ENCODE peak calls at places on chromosomes 12 and 14, in four cellular contexts. One of them, this sample, is unnamed.

GRCh38 chr12:104952816-104953215 is 5.3 kb downstream of the SLC41A2 start:
- DNase-seq in progenitor cell of endocrine pancreas: no peak
- DNase-seq in heart left ventricle: no peak
- DNase-seq in NCI-H2171 treated with DMSO at 0.1 percent for 48 hours: no peak
- DNase-seq in this sample: no peak

GRCh38 chr14:72856530-72857264 is 37.2 kb downstream of the DPF3 start:
- DNase-seq in progenitor cell of endocrine pancreas: no peak
- DNase-seq in heart left ventricle: no peak
- DNase-seq in NCI-H2171 treated with DMSO at 0.1 percent for 48 hours: no peak
- DNase-seq in this sample: no peak

GRCh38 chr14:36981832-36982528 is 190.4 kb downstream of the SLC25A21 start:
- DNase-seq in progenitor cell of endocrine pancreas: no peak
- DNase-seq in heart left ventricle: no peak
- DNase-seq in NCI-H2171 treated with DMSO at 0.1 percent for 48 hours: no peak
- DNase-seq in this sample: peak; percentile 55

GRCh38 chr12:47991592-47991991 is 12.7 kb downstream of the COL2A1 start:
- DNase-seq in progenitor cell of endocrine pancreas: no peak
- DNase-seq in heart left ventricle: no peak
- DNase-seq in NCI-H2171 treated with DMSO at 0.1 percent for 48 hours: no peak
- DNase-seq in this sample: no peak

GRCh38 chr14:103846569-103847438 is 571 bp downstream of the PPP1R13B start:
- DNase-seq in progenitor cell of endocrine pancreas: peak; percentile 32
- DNase-seq in heart left ventricle: peak; percentile 80
- DNase-seq in NCI-H2171 treated with DMSO at 0.1 percent for 48 hours: peak; percentile 61
- DNase-seq in this sample: no peak

GRCh38 chr14:69749956-69750355 is 17.0 kb upstream of the SRSF5 start:
- DNase-seq in progenitor cell of endocrine pancreas: no peak
- DNase-seq in heart left ventricle: no peak
- DNase-seq in NCI-H2171 treated with DMSO at 0.1 percent for 48 hours: no peak
- DNase-seq in this sample: no peak

GRCh38 chr14:94042433-94043091 is 16.4 kb downstream of the OTUB2 start:
- DNase-seq in progenitor cell of endocrine pancreas: no peak
- DNase-seq in heart left ventricle: no peak
- DNase-seq in NCI-H2171 treated with DMSO at 0.1 percent for 48 hours: no peak
- DNase-seq in this sample: no peak

GRCh38 chr12:57835366-57836288 is 10.9 kb downstream of the CTDSP2 start:
- DNase-seq in progenitor cell of endocrine pancreas: no peak
- DNase-seq in heart left ventricle: no peak
- DNase-seq in NCI-H2171 treated with DMSO at 0.1 percent for 48 hours: no peak
- DNase-seq in this sample: peak; percentile 68

GRCh38 chr14:103699901-103700752 is 15.1 kb downstream of the XRCC3 start:
- DNase-seq in progenitor cell of endocrine pancreas: no peak
- DNase-seq in heart left ventricle: peak; percentile 61
- DNase-seq in NCI-H2171 treated with DMSO at 0.1 percent for 48 hours: no peak
- DNase-seq in this sample: no peak

GRCh38 chr12:54032627-54033100 is at the start of gene HOXC5:
- DNase-seq in progenitor cell of endocrine pancreas: peak; percentile 85
- DNase-seq in heart left ventricle: no peak
- DNase-seq in NCI-H2171 treated with DMSO at 0.1 percent for 48 hours: peak; percentile 92
- DNase-seq in this sample: peak; percentile 90

GRCh38 chr14:64419003-64419402 is 30.9 kb downstream of the MTHFD1 start:
- DNase-seq in progenitor cell of endocrine pancreas: no peak
- DNase-seq in heart left ventricle: no peak
- DNase-seq in NCI-H2171 treated with DMSO at 0.1 percent for 48 hours: no peak
- DNase-seq in this sample: no peak

GRCh38 chr12:124302807-124303578 is 8.1 kb downstream of the RFLNA start:
- DNase-seq in progenitor cell of endocrine pancreas: no peak
- DNase-seq in heart left ventricle: peak; percentile 54
- DNase-seq in NCI-H2171 treated with DMSO at 0.1 percent for 48 hours: no peak
- DNase-seq in this sample: no peak

GRCh38 chr12:63845726-63846125 is 1.2 kb downstream of the SRGAP1 start:
- DNase-seq in progenitor cell of endocrine pancreas: no peak
- DNase-seq in heart left ventricle: no peak
- DNase-seq in NCI-H2171 treated with DMSO at 0.1 percent for 48 hours: no peak
- DNase-seq in this sample: peak; percentile 59

GRCh38 chr14:68363401-68363800 is 429.5 kb downstream of the ZFP36L1 start:
- DNase-seq in progenitor cell of endocrine pancreas: no peak
- DNase-seq in heart left ventricle: no peak
- DNase-seq in NCI-H2171 treated with DMSO at 0.1 percent for 48 hours: no peak
- DNase-seq in this sample: no peak

GRCh38 chr14:106831322-106831720 is 1304.9 kb downstream of the TMEM121 start:
- DNase-seq in progenitor cell of endocrine pancreas: no peak
- DNase-seq in heart left ventricle: no peak
- DNase-seq in NCI-H2171 treated with DMSO at 0.1 percent for 48 hours: no peak
- DNase-seq in this sample: no peak

GRCh38 chr14:98466807-98467206 is 805.2 kb downstream of the BCL11B start:
- DNase-seq in progenitor cell of endocrine pancreas: no peak
- DNase-seq in heart left ventricle: no peak
- DNase-seq in NCI-H2171 treated with DMSO at 0.1 percent for 48 hours: no peak
- DNase-seq in this sample: peak; percentile 53

GRCh38 chr14:92755495-92755894 is 7.1 kb upstream of the LGMN start:
- DNase-seq in progenitor cell of endocrine pancreas: no peak
- DNase-seq in heart left ventricle: no peak
- DNase-seq in NCI-H2171 treated with DMSO at 0.1 percent for 48 hours: no peak
- DNase-seq in this sample: no peak

GRCh38 chr12:88570103-88570502 is 10.2 kb downstream of the KITLG start:
- DNase-seq in progenitor cell of endocrine pancreas: no peak
- DNase-seq in heart left ventricle: no peak
- DNase-seq in NCI-H2171 treated with DMSO at 0.1 percent for 48 hours: no peak
- DNase-seq in this sample: no peak

GRCh38 chr14:103104654-103105511 is 10.4 kb downstream of the EXOC3L4 start:
- DNase-seq in progenitor cell of endocrine pancreas: peak; percentile 80
- DNase-seq in heart left ventricle: peak; percentile 88
- DNase-seq in NCI-H2171 treated with DMSO at 0.1 percent for 48 hours: peak; percentile 81
- DNase-seq in this sample: peak; percentile 58

GRCh38 chr14:71647086-71647784 is 285.0 kb upstream of the RGS6 start:
- DNase-seq in progenitor cell of endocrine pancreas: no peak
- DNase-seq in heart left ventricle: no peak
- DNase-seq in NCI-H2171 treated with DMSO at 0.1 percent for 48 hours: no peak
- DNase-seq in this sample: no peak

GRCh38 chr12:24719293-24719721 is 229.6 kb downstream of the BCAT1 start:
- DNase-seq in progenitor cell of endocrine pancreas: no peak
- DNase-seq in heart left ventricle: no peak
- DNase-seq in NCI-H2171 treated with DMSO at 0.1 percent for 48 hours: no peak
- DNase-seq in this sample: peak; percentile 27

This sample was measured in AG10803.